ENCODE peak calls at places on chromosomes 6 and 20, in nine cellular contexts. M, K, G, N, F, O, B, J and P are unnamed samples.

GRCh38 chr20:48789185-48789668 is 38.6 kb downstream of the PREX1 start:
- DNase-seq in F (no peak), O (no peak), N (no peak), M (no peak), G (no peak), K (no peak), B (no peak), J (no peak), P (no peak)

GRCh38 chr6:95227301-95227700 is 350.0 kb upstream of the MANEA start:
- DNase-seq in M (no peak), J (no peak), F (no peak), K (no peak), G (no peak), B (no peak), O (no peak), N (no peak), P (no peak)

GRCh38 chr20:13799040-13799439 is 14.2 kb downstream of the NDUFAF5 start:
- DNase-seq in G (no peak), K (no peak), O (no peak), M (no peak), J (no peak), N (no peak), F (no peak), B (no peak), P (no peak)

GRCh38 chr6:25016311-25016710 is 80.6 kb upstream of the RIPOR2 start:
- DNase-seq in K (no peak), B (no peak), F (no peak), O (no peak), J (no peak), M (no peak), N (peak), G (no peak), P (peak)

GRCh38 chr6:104638841-104639290 is 220.9 kb downstream of the HACE1 start:
- DNase-seq in M (no peak), F (no peak), B (no peak), J (no peak), O (peak), K (no peak), G (no peak), N (no peak), P (no peak)

GRCh38 chr6:151005896-151006632 is 140.6 kb downstream of the MTHFD1L start:
- DNase-seq in O (no peak), G (no peak), F (no peak), K (no peak), J (no peak), M (no peak), B (no peak), N (no peak), P (no peak)

GRCh38 chr20:56783826-56784225 is 154.7 kb downstream of the TFAP2C start:
- DNase-seq in B (no peak), N (no peak), F (no peak), M (no peak), K (no peak), O (no peak), G (no peak), J (no peak), P (no peak)

GRCh38 chr20:36274248-36274841 is 31.8 kb upstream of the DLGAP4 start:
- DNase-seq in G (no peak), N (no peak), J (no peak), B (no peak), O (no peak), M (no peak), F (no peak), K (no peak), P (no peak)

GRCh38 chr6:147063469-147064031 is 140.7 kb upstream of the STXBP5 start:
- DNase-seq in G (no peak), K (no peak), F (no peak), N (peak), M (no peak), O (peak), B (no peak), J (no peak), P (peak)

GRCh38 chr20:41172296-41173140 is 35.2 kb downstream of the PLCG1 start:
- DNase-seq in O (peak), J (no peak), M (no peak), K (no peak), B (no peak), G (peak), F (no peak), N (no peak), P (no peak)

GRCh38 chr6:5172057-5172683 is 87.0 kb downstream of the PPP1R3G start:
- DNase-seq in J (no peak), N (no peak), O (no peak), B (no peak), G (no peak), F (no peak), M (no peak), K (no peak), P (no peak)

GRCh38 chr20:57902478-57902877 is 192.7 kb upstream of the PMEPA1 start:
- DNase-seq in N (peak), G (no peak), J (no peak), F (no peak), O (peak), B (no peak), M (no peak), K (peak), P (peak)

GRCh38 chr20:58058421-58059140 is 169.9 kb downstream of the ANKRD60 start:
- DNase-seq in J (no peak), N (no peak), B (no peak), G (no peak), F (no peak), K (no peak), M (no peak), O (no peak), P (no peak)

GRCh38 chr6:4732691-4733315 is 43.4 kb upstream of the CDYL start:
- DNase-seq in G (peak), F (peak), B (peak), J (peak), M (no peak), K (no peak), N (peak), O (peak), P (peak)

GRCh38 chr20:19952392-19952791 is 64.8 kb upstream of the NAA20 start:
- DNase-seq in F (no peak), N (no peak), K (no peak), J (no peak), B (no peak), G (no peak), M (no peak), O (no peak), P (no peak)

GRCh38 chr6:132693478-132693877 is 20.4 kb downstream of the VNN1 start:
- DNase-seq in G (no peak), M (no peak), F (no peak), K (no peak), J (no peak), N (peak), B (no peak), O (no peak), P (no peak)

GRCh38 chr6:31717499-31718222 is 2.5 kb downstream of the LY6G6D start:
- DNase-seq in J (no peak), B (no peak), M (no peak), G (no peak), N (no peak), K (no peak), F (no peak), O (no peak), P (no peak)
- TF ChIP-seq CTCF in J (no peak), B (no peak), M (no peak), G (no peak), N (no peak), K (no peak), F (no peak), O (no peak), P (peak)

DNA sequence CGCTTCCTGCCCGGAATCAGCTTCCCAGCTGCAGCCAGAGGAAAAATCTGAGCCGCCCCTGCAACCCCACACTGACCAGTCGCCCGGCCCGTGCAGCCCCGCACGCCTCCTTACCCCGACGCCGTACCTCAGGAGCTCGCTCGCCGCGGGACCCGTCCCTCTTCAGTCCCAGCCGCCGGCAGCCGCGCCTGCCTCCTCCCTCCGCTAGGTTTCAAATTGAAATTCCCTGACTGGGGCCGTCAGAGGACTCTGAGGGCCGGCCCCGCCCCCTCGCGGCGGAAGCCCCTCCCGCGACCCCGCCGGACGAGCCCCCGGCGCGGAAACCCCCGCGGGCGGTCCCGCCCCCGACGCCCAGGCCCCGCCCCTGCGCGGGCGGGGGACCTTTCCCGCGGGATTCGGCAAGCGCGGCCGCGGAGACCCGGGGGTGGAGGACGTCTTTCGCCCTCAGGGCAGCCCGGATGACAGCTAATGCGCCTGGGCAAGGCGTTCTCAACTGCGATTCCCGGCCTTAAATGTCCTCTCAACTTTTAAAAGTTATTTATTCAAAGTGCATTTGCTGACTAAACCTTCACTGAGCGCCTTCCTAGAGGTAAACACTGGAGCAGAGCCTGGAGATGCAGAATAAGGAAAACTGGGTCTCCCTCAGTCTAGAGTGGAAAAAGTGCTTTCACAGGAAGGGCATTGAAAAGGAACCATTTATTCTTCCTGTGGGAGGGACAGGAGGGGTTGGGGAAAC is at the start of gene EPB41L2:
- DNase-seq in F (peak), O (peak), K (peak), N (peak), J (no peak), B (peak), G (peak), M (peak), P (peak)
- TF ChIP-seq CTCF in F (peak), O (no peak), K (no peak), N (peak), J (peak), B (peak), G (peak), M (no peak), P (peak)

GRCh38 chr6:130470777-130471176 is 105.0 kb downstream of the TMEM200A start:
- DNase-seq in B (no peak), F (no peak), N (no peak), J (no peak), O (no peak), G (no peak), K (no peak), M (peak), P (no peak)

GRCh38 chr6:130473886-130474285 is 108.1 kb downstream of the TMEM200A start:
- DNase-seq in G (no peak), B (no peak), O (peak), M (no peak), J (no peak), F (no peak), K (no peak), N (peak), P (peak)
- TF ChIP-seq CTCF in G (no peak), B (no peak), O (no peak), M (no peak), J (no peak), F (no peak), K (no peak), N (no peak), P (peak)

GRCh38 chr6:37365791-37366190 is 12.0 kb downstream of the RNF8 start:
- DNase-seq in B (no peak), J (no peak), N (peak), F (no peak), M (no peak), G (no peak), K (no peak), O (peak), P (peak)
- TF ChIP-seq CTCF in B (no peak), J (peak), N (peak), F (peak), M (no peak), G (peak), K (no peak), O (peak), P (peak)

GRCh38 chr20:46785958-46786357 is 76.5 kb downstream of the SLC2A10 start:
- DNase-seq in F (no peak), O (no peak), M (no peak), J (no peak), G (no peak), B (no peak), N (no peak), K (no peak), P (no peak)
- TF ChIP-seq CTCF in F (no peak), O (no peak), M (no peak), J (no peak), G (no peak), B (no peak), N (no peak), K (no peak), P (no peak)

DNA sequence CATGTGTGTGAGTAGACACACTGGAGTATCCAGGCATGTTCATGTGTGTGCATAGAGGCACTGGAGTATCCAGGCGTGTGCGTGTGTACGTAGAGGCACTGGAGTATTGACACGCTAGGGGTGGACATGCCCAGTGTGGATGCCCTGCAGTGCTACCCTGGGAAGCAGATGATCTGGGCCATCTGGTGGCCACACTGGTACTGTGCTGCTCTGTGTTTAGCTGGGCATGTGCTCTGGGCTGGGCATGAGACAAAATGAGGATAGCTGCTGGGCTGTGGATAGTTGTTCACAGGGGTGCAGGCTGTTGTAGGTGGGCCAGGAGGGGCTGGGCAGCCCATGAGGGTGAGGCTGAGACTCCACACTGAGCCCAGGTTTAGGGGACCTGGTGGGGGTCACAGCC is 24.0 kb upstream of the NPBWR2 start:
- DNase-seq in O (peak), F (no peak), N (no peak), J (no peak), B (no peak), M (no peak), K (no peak), G (no peak), P (peak)
- TF ChIP-seq CTCF in O (peak), F (no peak), N (peak), J (peak), B (no peak), M (peak), K (no peak), G (no peak), P (peak)